ENCODE peak calls at places on chromosome 10, in seven cellular contexts. One of them, this sample, is unnamed.

GRCh38 chr10:132889091-132889490 is 53.3 kb downstream of the CFAP46 start:
- DNase-seq in astrocyte of the spinal cord: no peak
- DNase-seq in HFF-Myc: no peak
- DNase-seq in RWPE2: peak
- DNase-seq in thoracic aorta: no peak
- DNase-seq in WERI-Rb-1: no peak
- DNase-seq in AG10803: no peak
- DNase-seq in this sample: no peak

GRCh38 chr10:92688927-92689662 is 660 bp upstream of the HHEX start:
- DNase-seq in WERI-Rb-1: peak
- DNase-seq in astrocyte of the spinal cord: peak
- DNase-seq in AG10803: no peak
- DNase-seq in thoracic aorta: no peak
- DNase-seq in RWPE2: peak
- DNase-seq in HFF-Myc: no peak
- DNase-seq in this sample: peak

GRCh38 chr10:90887555-90887954 is 15.8 kb downstream of the RPP30 start:
- DNase-seq in HFF-Myc: no peak
- DNase-seq in AG10803: peak
- DNase-seq in thoracic aorta: no peak
- DNase-seq in WERI-Rb-1: no peak
- DNase-seq in astrocyte of the spinal cord: no peak
- DNase-seq in RWPE2: no peak
- DNase-seq in this sample: no peak

GRCh38 chr10:47178537-47179290 is 121.3 kb upstream of the GDF10 start:
- DNase-seq in RWPE2: no peak
- DNase-seq in thoracic aorta: no peak
- DNase-seq in AG10803: no peak
- DNase-seq in WERI-Rb-1: no peak
- DNase-seq in HFF-Myc: no peak
- DNase-seq in astrocyte of the spinal cord: no peak
- DNase-seq in this sample: no peak

GRCh38 chr10:60399343-60399742 is 9.7 kb upstream of the ANK3 start:
- DNase-seq in HFF-Myc: no peak
- DNase-seq in WERI-Rb-1: peak
- DNase-seq in astrocyte of the spinal cord: no peak
- DNase-seq in RWPE2: no peak
- DNase-seq in AG10803: no peak
- DNase-seq in thoracic aorta: no peak
- DNase-seq in this sample: no peak

GRCh38 chr10:28036587-28036986 is 37.7 kb upstream of the ODAD2 start:
- DNase-seq in AG10803: peak
- DNase-seq in RWPE2: no peak
- DNase-seq in thoracic aorta: no peak
- DNase-seq in HFF-Myc: no peak
- DNase-seq in astrocyte of the spinal cord: peak
- DNase-seq in WERI-Rb-1: no peak
- DNase-seq in this sample: no peak

GRCh38 chr10:29590598-29591415 is 44.0 kb downstream of the SVIL start:
- DNase-seq in WERI-Rb-1: no peak
- DNase-seq in astrocyte of the spinal cord: peak
- DNase-seq in RWPE2: no peak
- DNase-seq in thoracic aorta: no peak
- DNase-seq in HFF-Myc: peak
- DNase-seq in AG10803: peak
- DNase-seq in this sample: peak

GRCh38 chr10:47412869-47413268 is 28.8 kb upstream of the ZNF488 start:
- DNase-seq in HFF-Myc: no peak
- DNase-seq in thoracic aorta: no peak
- DNase-seq in AG10803: no peak
- DNase-seq in RWPE2: no peak
- DNase-seq in astrocyte of the spinal cord: no peak
- DNase-seq in WERI-Rb-1: no peak
- DNase-seq in this sample: peak

GRCh38 chr10:17001961-17002749 is 127.5 kb downstream of the CUBN start:
- DNase-seq in RWPE2: no peak
- DNase-seq in HFF-Myc: no peak
- DNase-seq in thoracic aorta: peak
- DNase-seq in astrocyte of the spinal cord: peak
- DNase-seq in AG10803: peak
- DNase-seq in WERI-Rb-1: no peak
- DNase-seq in this sample: peak

GRCh38 chr10:29450405-29450804 is 161.5 kb downstream of the LYZL1 start:
- DNase-seq in thoracic aorta: no peak
- DNase-seq in AG10803: no peak
- DNase-seq in WERI-Rb-1: no peak
- DNase-seq in RWPE2: no peak
- DNase-seq in HFF-Myc: no peak
- DNase-seq in astrocyte of the spinal cord: no peak
- DNase-seq in this sample: no peak

GRCh38 chr10:28179006-28179405 is 123.9 kb downstream of the MPP7 start:
- DNase-seq in HFF-Myc: no peak
- DNase-seq in AG10803: no peak
- DNase-seq in WERI-Rb-1: no peak
- DNase-seq in astrocyte of the spinal cord: no peak
- DNase-seq in thoracic aorta: no peak
- DNase-seq in RWPE2: no peak
- DNase-seq in this sample: no peak

GRCh38 chr10:112634096-112634830 is 187.2 kb downstream of the VTI1A start:
- DNase-seq in AG10803: peak
- DNase-seq in astrocyte of the spinal cord: no peak
- DNase-seq in WERI-Rb-1: no peak
- DNase-seq in thoracic aorta: no peak
- DNase-seq in HFF-Myc: no peak
- DNase-seq in RWPE2: no peak
- DNase-seq in this sample: peak

GRCh38 chr10:61028861-61029361 is 84.9 kb upstream of the RHOBTB1 start:
- DNase-seq in RWPE2: no peak
- DNase-seq in WERI-Rb-1: no peak
- DNase-seq in thoracic aorta: no peak
- DNase-seq in HFF-Myc: no peak
- DNase-seq in astrocyte of the spinal cord: peak
- DNase-seq in AG10803: peak
- DNase-seq in this sample: peak

GRCh38 chr10:35633006-35633980 is 8.8 kb downstream of the FZD8 start:
- DNase-seq in astrocyte of the spinal cord: no peak
- DNase-seq in HFF-Myc: no peak
- DNase-seq in thoracic aorta: no peak
- DNase-seq in AG10803: no peak
- DNase-seq in WERI-Rb-1: peak
- DNase-seq in RWPE2: no peak
- DNase-seq in this sample: no peak

GRCh38 chr10:125448596-125448995 is 234.4 kb downstream of the TEX36 start:
- DNase-seq in WERI-Rb-1: peak
- DNase-seq in astrocyte of the spinal cord: no peak
- DNase-seq in thoracic aorta: no peak
- DNase-seq in RWPE2: no peak
- DNase-seq in HFF-Myc: no peak
- DNase-seq in AG10803: peak
- DNase-seq in this sample: peak

GRCh38 chr10:110493832-110494426 is 3.8 kb upstream of the DUSP5 start:
- DNase-seq in thoracic aorta: no peak
- DNase-seq in AG10803: no peak
- DNase-seq in astrocyte of the spinal cord: peak
- DNase-seq in RWPE2: no peak
- DNase-seq in WERI-Rb-1: peak
- DNase-seq in HFF-Myc: no peak
- DNase-seq in this sample: no peak

GRCh38 chr10:118865998-118866778 is 111.4 kb upstream of the CACUL1 start:
- DNase-seq in RWPE2: no peak
- DNase-seq in HFF-Myc: no peak
- DNase-seq in AG10803: no peak
- DNase-seq in thoracic aorta: no peak
- DNase-seq in astrocyte of the spinal cord: no peak
- DNase-seq in WERI-Rb-1: no peak
- DNase-seq in this sample: no peak

GRCh38 chr10:75234683-75235374 is 928 bp downstream of the COMTD1 start:
- DNase-seq in HFF-Myc: no peak
- DNase-seq in thoracic aorta: no peak
- DNase-seq in RWPE2: no peak
- DNase-seq in AG10803: no peak
- DNase-seq in WERI-Rb-1: peak
- DNase-seq in astrocyte of the spinal cord: no peak
- DNase-seq in this sample: no peak

GRCh38 chr10:89213191-89213808 is 6.2 kb upstream of the CH25H start:
- DNase-seq in thoracic aorta: no peak
- DNase-seq in astrocyte of the spinal cord: peak
- DNase-seq in HFF-Myc: no peak
- DNase-seq in AG10803: peak
- DNase-seq in WERI-Rb-1: no peak
- DNase-seq in RWPE2: no peak
- DNase-seq in this sample: peak

GRCh38 chr10:13173619-13174018 is 12.3 kb downstream of the MCM10 start:
- DNase-seq in thoracic aorta: no peak
- DNase-seq in AG10803: no peak
- DNase-seq in WERI-Rb-1: no peak
- DNase-seq in astrocyte of the spinal cord: no peak
- DNase-seq in HFF-Myc: no peak
- DNase-seq in RWPE2: no peak
- DNase-seq in this sample: no peak

GRCh38 chr10:80357804-80358125 is 1.2 kb downstream of the DYDC2 start:
- DNase-seq in AG10803: no peak
- DNase-seq in RWPE2: no peak
- DNase-seq in HFF-Myc: no peak
- DNase-seq in astrocyte of the spinal cord: no peak
- DNase-seq in thoracic aorta: no peak
- DNase-seq in WERI-Rb-1: no peak
- DNase-seq in this sample: no peak

GRCh38 chr10:80357000-80357803 is 621 bp downstream of the DYDC2 start:
- DNase-seq in thoracic aorta: no peak
- DNase-seq in astrocyte of the spinal cord: no peak
- DNase-seq in HFF-Myc: no peak
- DNase-seq in WERI-Rb-1: peak
- DNase-seq in RWPE2: no peak
- DNase-seq in AG10803: no peak
- DNase-seq in this sample: no peak

GRCh38 chr10:80356563-80356999 is at the start of the genes DYDC1 and DYDC2:
- DNase-seq in RWPE2: peak
- DNase-seq in thoracic aorta: no peak
- DNase-seq in astrocyte of the spinal cord: no peak
- DNase-seq in WERI-Rb-1: peak
- DNase-seq in AG10803: no peak
- DNase-seq in HFF-Myc: no peak
- DNase-seq in this sample: no peak

GRCh38 chr10:80365510-80365909 is 8.9 kb downstream of the DYDC2 start:
- DNase-seq in thoracic aorta: no peak
- DNase-seq in AG10803: no peak
- DNase-seq in RWPE2: no peak
- DNase-seq in astrocyte of the spinal cord: no peak
- DNase-seq in WERI-Rb-1: no peak
- DNase-seq in HFF-Myc: no peak
- DNase-seq in this sample: no peak

GRCh38 chr10:80359644-80360043 is 3.1 kb downstream of the DYDC2 start:
- DNase-seq in RWPE2: no peak
- DNase-seq in AG10803: no peak
- DNase-seq in HFF-Myc: no peak
- DNase-seq in astrocyte of the spinal cord: no peak
- DNase-seq in thoracic aorta: no peak
- DNase-seq in WERI-Rb-1: no peak
- DNase-seq in this sample: no peak
- H3K4me3 ChIP-seq in RWPE2: no peak
- H3K4me3 ChIP-seq in AG10803: no peak
- H3K4me3 ChIP-seq in HFF-Myc: no peak
- H3K4me3 ChIP-seq in astrocyte of the spinal cord: no peak
- H3K4me3 ChIP-seq in thoracic aorta: no peak
- H3K4me3 ChIP-seq in WERI-Rb-1: no peak
- H3K4me3 ChIP-seq in this sample: no peak

DNA sequence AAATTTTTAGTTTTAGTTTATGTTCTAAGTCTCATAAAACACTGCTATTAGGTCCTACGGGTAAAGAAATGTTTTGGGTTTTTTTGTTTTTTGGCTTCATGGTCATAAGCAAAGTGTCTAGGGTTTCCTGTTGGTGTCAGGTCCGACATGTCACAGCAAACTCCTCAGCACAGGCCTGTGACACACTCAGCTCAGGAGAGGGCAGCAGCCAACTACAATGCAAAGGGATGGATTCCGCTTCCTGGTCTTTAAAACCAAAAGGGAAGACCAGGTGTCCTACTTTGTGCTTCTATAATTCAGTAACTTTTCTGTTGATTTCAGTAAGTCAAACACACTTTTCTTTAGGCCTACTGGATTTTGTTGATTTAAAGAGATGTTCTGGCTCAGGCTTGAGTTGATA is 83.8 kb upstream of the MACROH2A2 start:
- DNase-seq in RWPE2: no peak
- DNase-seq in thoracic aorta: no peak
- DNase-seq in AG10803: no peak
- DNase-seq in astrocyte of the spinal cord: no peak
- DNase-seq in WERI-Rb-1: peak
- DNase-seq in HFF-Myc: no peak
- DNase-seq in this sample: peak
- TF ChIP-seq CTCF in RWPE2: peak
- TF ChIP-seq CTCF in thoracic aorta: no peak
- TF ChIP-seq CTCF in AG10803: no peak
- TF ChIP-seq CTCF in astrocyte of the spinal cord: peak
- TF ChIP-seq CTCF in WERI-Rb-1: peak
- TF ChIP-seq CTCF in HFF-Myc: no peak
- TF ChIP-seq CTCF in this sample: peak

GRCh38 chr10:59363446-59363958 is 1.2 kb upstream of the FAM13C start:
- DNase-seq in AG10803: no peak
- DNase-seq in HFF-Myc: no peak
- DNase-seq in astrocyte of the spinal cord: no peak
- DNase-seq in RWPE2: no peak
- DNase-seq in WERI-Rb-1: no peak
- DNase-seq in thoracic aorta: no peak
- DNase-seq in this sample: no peak
- H3K4me3 ChIP-seq in AG10803: no peak
- H3K4me3 ChIP-seq in HFF-Myc: no peak
- H3K4me3 ChIP-seq in astrocyte of the spinal cord: no peak
- H3K4me3 ChIP-seq in RWPE2: no peak
- H3K4me3 ChIP-seq in WERI-Rb-1: no peak
- H3K4me3 ChIP-seq in thoracic aorta: peak
- H3K4me3 ChIP-seq in this sample: no peak

DNA sequence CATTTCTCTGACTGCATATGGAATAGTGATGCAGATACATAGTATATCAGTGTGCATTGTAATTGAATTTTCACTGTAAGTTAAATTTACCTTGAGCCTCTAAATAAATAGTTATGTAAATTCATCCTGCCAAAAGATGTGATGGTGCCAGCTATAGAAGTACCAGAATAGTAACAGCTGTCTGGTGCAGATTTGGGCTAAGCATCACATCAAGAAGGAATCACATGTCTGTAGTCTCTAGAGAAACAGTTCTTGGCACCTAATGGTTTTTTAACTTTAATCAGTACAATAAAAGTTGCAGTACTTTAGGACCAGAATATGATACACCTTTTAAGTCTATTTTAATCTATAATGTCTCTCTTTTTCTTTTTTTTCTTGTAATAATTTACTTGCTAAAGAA is 17.4 kb downstream of the PLEKHA1 start:
- DNase-seq in thoracic aorta: no peak
- DNase-seq in HFF-Myc: no peak
- DNase-seq in astrocyte of the spinal cord: no peak
- DNase-seq in WERI-Rb-1: no peak
- DNase-seq in RWPE2: no peak
- DNase-seq in AG10803: no peak
- DNase-seq in this sample: peak
- TF ChIP-seq CTCF in thoracic aorta: no peak
- TF ChIP-seq CTCF in HFF-Myc: no peak
- TF ChIP-seq CTCF in astrocyte of the spinal cord: no peak
- TF ChIP-seq CTCF in WERI-Rb-1: no peak
- TF ChIP-seq CTCF in RWPE2: no peak
- TF ChIP-seq CTCF in AG10803: no peak
- TF ChIP-seq CTCF in this sample: no peak